ENCODE peak calls at places on chromosomes 7 and 10, in four cellular contexts. One of them, this sample, is unnamed.
A peak's percentile ranks its signal among the peaks of the same experiment; 100 is the strongest.

GRCh38 chr7:16661924-16662323 is 15.9 kb downstream of the BZW2 start:
- DNase-seq in brain microvascular endothelial cell: no peak
- DNase-seq in colonic mucosa: no peak
- DNase-seq in astrocyte of the spinal cord: no peak
- DNase-seq in this sample: no peak

GRCh38 chr7:7014827-7015610 is 167.3 kb upstream of the C1GALT1 start:
- DNase-seq in brain microvascular endothelial cell: no peak
- DNase-seq in colonic mucosa: no peak
- DNase-seq in astrocyte of the spinal cord: no peak
- DNase-seq in this sample: no peak

GRCh38 chr7:11329626-11330025 is 356.0 kb downstream of the PHF14 start:
- DNase-seq in brain microvascular endothelial cell: no peak
- DNase-seq in colonic mucosa: no peak
- DNase-seq in astrocyte of the spinal cord: no peak
- DNase-seq in this sample: no peak

GRCh38 chr7:120989571-120990220 is 1.2 kb downstream of the CPED1 start:
- DNase-seq in brain microvascular endothelial cell: no peak
- DNase-seq in colonic mucosa: no peak
- DNase-seq in astrocyte of the spinal cord: peak; percentile 34
- DNase-seq in this sample: peak; percentile 56

GRCh38 chr10:109933984-109934565 is 10.8 kb upstream of the XPNPEP1 start:
- DNase-seq in brain microvascular endothelial cell: no peak
- DNase-seq in colonic mucosa: no peak
- DNase-seq in astrocyte of the spinal cord: peak; percentile 8
- DNase-seq in this sample: no peak

GRCh38 chr7:5139998-5140397 is 50.0 kb upstream of the WIPI2 start:
- DNase-seq in brain microvascular endothelial cell: peak; percentile 7
- DNase-seq in colonic mucosa: peak; percentile 42
- DNase-seq in astrocyte of the spinal cord: no peak
- DNase-seq in this sample: peak; percentile 7

GRCh38 chr10:132243141-132243540 is 56.4 kb downstream of the DPYSL4 start:
- DNase-seq in brain microvascular endothelial cell: no peak
- DNase-seq in colonic mucosa: no peak
- DNase-seq in astrocyte of the spinal cord: no peak
- DNase-seq in this sample: no peak

GRCh38 chr10:133264455-133264854 is 12.2 kb downstream of the ADAM8 start:
- DNase-seq in brain microvascular endothelial cell: no peak
- DNase-seq in colonic mucosa: peak; percentile 72
- DNase-seq in astrocyte of the spinal cord: no peak
- DNase-seq in this sample: no peak

GRCh38 chr10:72045586-72045985 is 42.8 kb downstream of the SPOCK2 start:
- DNase-seq in brain microvascular endothelial cell: no peak
- DNase-seq in colonic mucosa: no peak
- DNase-seq in astrocyte of the spinal cord: no peak
- DNase-seq in this sample: no peak

GRCh38 chr10:127694580-127695193 is 42.3 kb upstream of the FOXI2 start:
- DNase-seq in brain microvascular endothelial cell: no peak
- DNase-seq in colonic mucosa: peak; percentile 47
- DNase-seq in astrocyte of the spinal cord: no peak
- DNase-seq in this sample: no peak

GRCh38 chr10:124686707-124687376 is 57.3 kb downstream of the FAM53B start:
- DNase-seq in brain microvascular endothelial cell: no peak
- DNase-seq in colonic mucosa: no peak
- DNase-seq in astrocyte of the spinal cord: no peak
- DNase-seq in this sample: no peak